ENCODE peak calls at places on chromosomes 1 and 21, in six cellular contexts. E is RPMI8226, G is WERI-Rb-1, X is foreskin fibroblast, M is germinal center, H is ACHN. Q is an unnamed sample.

GRCh38 chr1:55150880-55151582 is 64.1 kb downstream of the USP24 start:
- DNase-seq in E (peak), G (no peak), X (no peak), M (no peak), H (no peak), Q (no peak)

GRCh38 chr1:219271914-219272545 is 98.4 kb downstream of the LYPLAL1 start:
- DNase-seq in E (no peak), G (no peak), X (no peak), M (no peak), H (peak), Q (no peak)

GRCh38 chr1:39238476-39238875 is 34.0 kb downstream of the MACF1 start:
- DNase-seq in E (no peak), G (no peak), X (peak), M (no peak), H (no peak), Q (no peak)

GRCh38 chr1:37017737-37018136 is 16.6 kb downstream of the GRIK3 start:
- DNase-seq in E (no peak), G (no peak), X (no peak), M (no peak), H (no peak), Q (no peak)

GRCh38 chr1:39925727-39926342 is 24.1 kb upstream of the MYCL start:
- DNase-seq in E (no peak), G (no peak), X (peak), M (no peak), H (no peak), Q (no peak)

GRCh38 chr1:111988377-111988742 is 1.1 kb downstream of the KCND3 start:
- DNase-seq in E (no peak), G (no peak), X (no peak), M (no peak), H (no peak), Q (peak)

GRCh38 chr1:17369466-17369865 is 2.5 kb upstream of the PADI6 start:
- DNase-seq in E (no peak), G (no peak), X (no peak), M (no peak), H (peak), Q (no peak)

GRCh38 chr1:226820935-226821718 is 49.3 kb upstream of the PSEN2 start:
- DNase-seq in E (no peak), G (no peak), X (peak), M (no peak), H (peak), Q (no peak)

GRCh38 chr1:19505694-19506457 is 20.5 kb upstream of the CAPZB start:
- DNase-seq in E (peak), G (no peak), X (no peak), M (peak), H (no peak), Q (no peak)

GRCh38 chr1:109906160-109906838 is 4.3 kb upstream of the CSF1 start:
- DNase-seq in E (peak), G (no peak), X (no peak), M (peak), H (no peak), Q (no peak)

GRCh38 chr21:36297555-36297937 is 22.5 kb upstream of the MORC3 start:
- DNase-seq in E (no peak), G (no peak), X (no peak), M (no peak), H (no peak), Q (no peak)

GRCh38 chr1:175317309-175317708 is 124.7 kb upstream of the KIAA0040 start:
- DNase-seq in E (peak), G (no peak), X (no peak), M (peak), H (peak), Q (no peak)

GRCh38 chr1:37069406-37069805 is 35.1 kb upstream of the GRIK3 start:
- DNase-seq in E (no peak), G (peak), X (no peak), M (no peak), H (no peak), Q (no peak)

GRCh38 chr1:23957096-23957495 is 2.5 kb upstream of the PNRC2 start:
- DNase-seq in E (no peak), G (peak), X (no peak), M (no peak), H (no peak), Q (peak)

GRCh38 chr1:169108897-169109560 is 2.5 kb downstream of the ATP1B1 start:
- DNase-seq in E (no peak), G (no peak), X (no peak), M (no peak), H (peak), Q (peak)

GRCh38 chr1:215900684-215901083 is 333.6 kb downstream of the KCTD3 start:
- DNase-seq in E (no peak), G (peak), X (no peak), M (no peak), H (no peak), Q (no peak)

GRCh38 chr1:155526356-155526755 is 36.2 kb downstream of the ASH1L start:
- DNase-seq in E (no peak), G (no peak), X (no peak), M (no peak), H (no peak), Q (no peak)

GRCh38 chr1:202291961-202292712 is 49.6 kb downstream of the UBE2T start:
- DNase-seq in E (peak), G (peak), X (peak), M (no peak), H (peak), Q (no peak)

GRCh38 chr1:153361129-153362109 is 3.8 kb downstream of the S100A9 start:
- DNase-seq in E (no peak), G (peak), X (no peak), M (no peak), H (no peak), Q (no peak)

GRCh38 chr1:26021647-26022403 is at the start of gene EXTL1:
- DNase-seq in E (no peak), G (peak), X (no peak), M (no peak), H (peak), Q (no peak)

GRCh38 chr1:218409946-218410510 is 64.9 kb downstream of the TGFB2 start:
- DNase-seq in E (no peak), G (no peak), X (no peak), M (no peak), H (no peak), Q (no peak)

GRCh38 chr1:35345439-35345981 is 77.0 kb downstream of the ZMYM4 start:
- DNase-seq in E (no peak), G (no peak), X (peak), M (no peak), H (no peak), Q (no peak)

GRCh38 chr1:231643333-231644237 is 17.0 kb downstream of the DISC1 start:
- DNase-seq in E (no peak), G (no peak), X (no peak), M (no peak), H (no peak), Q (peak)

GRCh38 chr1:192557841-192558595 is 17.6 kb upstream of the RGS1 start:
- DNase-seq in E (no peak), G (no peak), X (peak), M (no peak), H (no peak), Q (no peak)

GRCh38 chr1:109942434-109942833 is 31.8 kb downstream of the CSF1 start:
- DNase-seq in E (no peak), G (no peak), X (no peak), M (no peak), H (no peak), Q (no peak)

GRCh38 chr1:162141273-162142023 is 72.0 kb downstream of the NOS1AP start:
- DNase-seq in E (no peak), G (no peak), X (peak), M (no peak), H (no peak), Q (no peak)

GRCh38 chr1:73674945-73675561 is 522.9 kb downstream of the LRRIQ3 start:
- DNase-seq in E (no peak), G (no peak), X (no peak), M (no peak), H (peak), Q (peak)

GRCh38 chr1:5975133-5975880 is 16.9 kb downstream of the NPHP4 start:
- DNase-seq in E (peak), G (peak), X (peak), M (peak), H (peak), Q (no peak)

GRCh38 chr1:214445846-214446614 is 105.4 kb downstream of the PTPN14 start:
- DNase-seq in E (no peak), G (no peak), X (peak), M (no peak), H (peak), Q (no peak)

GRCh38 chr1:83692524-83693336 is 306.2 kb downstream of the TTLL7 start:
- DNase-seq in E (no peak), G (peak), X (peak), M (peak), H (peak), Q (peak)

GRCh38 chr21:42476493-42477342 is 19.3 kb downstream of the RSPH1 start:
- DNase-seq in E (no peak), G (peak), X (no peak), M (no peak), H (no peak), Q (no peak)

GRCh38 chr1:226609836-226610455 is 61.4 kb downstream of the STUM start:
- DNase-seq in E (peak), G (no peak), X (peak), M (no peak), H (no peak), Q (no peak)

GRCh38 chr1:164559342-164560070 is 522 bp downstream of the PBX1 start:
- DNase-seq in E (peak), G (peak), X (no peak), M (no peak), H (peak), Q (peak)

GRCh38 chr1:242240691-242241090 is 241.8 kb upstream of the MAP1LC3C start:
- DNase-seq in E (no peak), G (no peak), X (no peak), M (no peak), H (no peak), Q (no peak)

GRCh38 chr1:116679091-116679827 is 11.7 kb upstream of the IGSF3 start:
- DNase-seq in E (no peak), G (no peak), X (no peak), M (no peak), H (no peak), Q (no peak)

GRCh38 chr1:13888351-13888996 is 188.5 kb downstream of the PRDM2 start:
- DNase-seq in E (peak), G (no peak), X (no peak), M (no peak), H (no peak), Q (no peak)

Q was measured in DMS153.